ENCODE peak calls at places on chromosomes 1 and 21, in five cellular contexts. One of them, this sample, is unnamed.

GRCh38 chr1:98884864-98885263 is 119.8 kb downstream of the PLPPR5 start:
- DNase-seq in effector memory CD4-positive, alpha-beta T cell: no peak
- DNase-seq in right lobe of liver: no peak
- DNase-seq in esophagus squamous epithelium: no peak
- DNase-seq in CD8-positive, alpha-beta memory T cell: no peak
- DNase-seq in this sample: no peak

GRCh38 chr1:9331558-9332346 is 39.1 kb downstream of the SPSB1 start:
- DNase-seq in effector memory CD4-positive, alpha-beta T cell: no peak
- DNase-seq in right lobe of liver: no peak
- DNase-seq in esophagus squamous epithelium: no peak
- DNase-seq in CD8-positive, alpha-beta memory T cell: no peak
- DNase-seq in this sample: no peak

GRCh38 chr1:108816049-108816882 is 40.6 kb downstream of the AKNAD1 start:
- DNase-seq in effector memory CD4-positive, alpha-beta T cell: no peak
- DNase-seq in right lobe of liver: no peak
- DNase-seq in esophagus squamous epithelium: no peak
- DNase-seq in CD8-positive, alpha-beta memory T cell: no peak
- DNase-seq in this sample: no peak

GRCh38 chr1:22166439-22166838 is 23.5 kb upstream of the WNT4 start:
- DNase-seq in effector memory CD4-positive, alpha-beta T cell: no peak
- DNase-seq in right lobe of liver: no peak
- DNase-seq in esophagus squamous epithelium: no peak
- DNase-seq in CD8-positive, alpha-beta memory T cell: no peak
- DNase-seq in this sample: no peak

GRCh38 chr21:35294231-35294898 is 245.3 kb upstream of the RUNX1 start:
- DNase-seq in effector memory CD4-positive, alpha-beta T cell: no peak
- DNase-seq in right lobe of liver: no peak
- DNase-seq in esophagus squamous epithelium: no peak
- DNase-seq in CD8-positive, alpha-beta memory T cell: no peak
- DNase-seq in this sample: no peak

GRCh38 chr1:55938376-55938850 is 641.0 kb downstream of the PLPP3 start:
- DNase-seq in effector memory CD4-positive, alpha-beta T cell: no peak
- DNase-seq in right lobe of liver: no peak
- DNase-seq in esophagus squamous epithelium: no peak
- DNase-seq in CD8-positive, alpha-beta memory T cell: no peak
- DNase-seq in this sample: no peak

GRCh38 chr1:118928739-118929554 is 59.2 kb downstream of the TBX15 start:
- DNase-seq in effector memory CD4-positive, alpha-beta T cell: no peak
- DNase-seq in right lobe of liver: no peak
- DNase-seq in esophagus squamous epithelium: no peak
- DNase-seq in CD8-positive, alpha-beta memory T cell: no peak
- DNase-seq in this sample: peak

GRCh38 chr1:237759371-237759770 is 131.4 kb downstream of the ZP4 start:
- DNase-seq in effector memory CD4-positive, alpha-beta T cell: no peak
- DNase-seq in right lobe of liver: no peak
- DNase-seq in esophagus squamous epithelium: no peak
- DNase-seq in CD8-positive, alpha-beta memory T cell: no peak
- DNase-seq in this sample: no peak

GRCh38 chr1:3283849-3284248 is 170.6 kb upstream of the ARHGEF16 start:
- DNase-seq in effector memory CD4-positive, alpha-beta T cell: no peak
- DNase-seq in right lobe of liver: no peak
- DNase-seq in esophagus squamous epithelium: no peak
- DNase-seq in CD8-positive, alpha-beta memory T cell: no peak
- DNase-seq in this sample: no peak

GRCh38 chr1:209398330-209398991 is 185.1 kb upstream of the CAMK1G start:
- DNase-seq in effector memory CD4-positive, alpha-beta T cell: no peak
- DNase-seq in right lobe of liver: peak
- DNase-seq in esophagus squamous epithelium: no peak
- DNase-seq in CD8-positive, alpha-beta memory T cell: no peak
- DNase-seq in this sample: no peak

GRCh38 chr1:227945891-227946623 is 1.7 kb downstream of the WNT9A start:
- DNase-seq in effector memory CD4-positive, alpha-beta T cell: no peak
- DNase-seq in right lobe of liver: peak
- DNase-seq in esophagus squamous epithelium: no peak
- DNase-seq in CD8-positive, alpha-beta memory T cell: no peak
- DNase-seq in this sample: no peak

GRCh38 chr1:41955461-41956159 is 36.9 kb upstream of the HIVEP3 start:
- DNase-seq in effector memory CD4-positive, alpha-beta T cell: no peak
- DNase-seq in right lobe of liver: no peak
- DNase-seq in esophagus squamous epithelium: no peak
- DNase-seq in CD8-positive, alpha-beta memory T cell: no peak
- DNase-seq in this sample: peak

GRCh38 chr1:5751833-5752714 is 240.2 kb downstream of the NPHP4 start:
- DNase-seq in effector memory CD4-positive, alpha-beta T cell: no peak
- DNase-seq in right lobe of liver: peak
- DNase-seq in esophagus squamous epithelium: no peak
- DNase-seq in CD8-positive, alpha-beta memory T cell: no peak
- DNase-seq in this sample: no peak

GRCh38 chr1:204114606-204115005 is 37.2 kb downstream of the ETNK2 start:
- DNase-seq in effector memory CD4-positive, alpha-beta T cell: no peak
- DNase-seq in right lobe of liver: no peak
- DNase-seq in esophagus squamous epithelium: no peak
- DNase-seq in CD8-positive, alpha-beta memory T cell: no peak
- DNase-seq in this sample: no peak

GRCh38 chr1:12047120-12047876 is 15.8 kb upstream of the TNFRSF8 start:
- DNase-seq in effector memory CD4-positive, alpha-beta T cell: no peak
- DNase-seq in right lobe of liver: no peak
- DNase-seq in esophagus squamous epithelium: no peak
- DNase-seq in CD8-positive, alpha-beta memory T cell: no peak
- DNase-seq in this sample: no peak

GRCh38 chr1:156119503-156120209 is 5.1 kb downstream of the LMNA start:
- DNase-seq in effector memory CD4-positive, alpha-beta T cell: peak
- DNase-seq in right lobe of liver: no peak
- DNase-seq in esophagus squamous epithelium: no peak
- DNase-seq in CD8-positive, alpha-beta memory T cell: no peak
- DNase-seq in this sample: no peak

GRCh38 chr1:205582046-205582445 is 49.8 kb downstream of the ELK4 start:
- DNase-seq in effector memory CD4-positive, alpha-beta T cell: no peak
- DNase-seq in right lobe of liver: peak
- DNase-seq in esophagus squamous epithelium: no peak
- DNase-seq in CD8-positive, alpha-beta memory T cell: no peak
- DNase-seq in this sample: no peak

GRCh38 chr1:37394574-37395464 is 79.6 kb upstream of the ZC3H12A start:
- DNase-seq in effector memory CD4-positive, alpha-beta T cell: no peak
- DNase-seq in right lobe of liver: no peak
- DNase-seq in esophagus squamous epithelium: no peak
- DNase-seq in CD8-positive, alpha-beta memory T cell: no peak
- DNase-seq in this sample: no peak

GRCh38 chr1:26862781-26863676 is at the start of gene SFN:
- DNase-seq in effector memory CD4-positive, alpha-beta T cell: peak
- DNase-seq in right lobe of liver: no peak
- DNase-seq in esophagus squamous epithelium: no peak
- DNase-seq in CD8-positive, alpha-beta memory T cell: no peak
- DNase-seq in this sample: peak

GRCh38 chr21:38506606-38507331 is 8.5 kb upstream of the ERG start:
- DNase-seq in effector memory CD4-positive, alpha-beta T cell: no peak
- DNase-seq in right lobe of liver: no peak
- DNase-seq in esophagus squamous epithelium: no peak
- DNase-seq in CD8-positive, alpha-beta memory T cell: no peak
- DNase-seq in this sample: peak

GRCh38 chr1:59142663-59143487 is 154.0 kb upstream of the FGGY start:
- DNase-seq in effector memory CD4-positive, alpha-beta T cell: no peak
- DNase-seq in right lobe of liver: no peak
- DNase-seq in esophagus squamous epithelium: no peak
- DNase-seq in CD8-positive, alpha-beta memory T cell: no peak
- DNase-seq in this sample: no peak

GRCh38 chr1:145758575-145758974 is 39.3 kb downstream of the CD160 start:
- DNase-seq in effector memory CD4-positive, alpha-beta T cell: no peak
- DNase-seq in right lobe of liver: no peak
- DNase-seq in esophagus squamous epithelium: no peak
- DNase-seq in CD8-positive, alpha-beta memory T cell: no peak
- DNase-seq in this sample: no peak

GRCh38 chr21:28283652-28284490 is 708.8 kb downstream of the LTN1 start:
- DNase-seq in effector memory CD4-positive, alpha-beta T cell: no peak
- DNase-seq in right lobe of liver: no peak
- DNase-seq in esophagus squamous epithelium: no peak
- DNase-seq in CD8-positive, alpha-beta memory T cell: no peak
- DNase-seq in this sample: no peak

DNA sequence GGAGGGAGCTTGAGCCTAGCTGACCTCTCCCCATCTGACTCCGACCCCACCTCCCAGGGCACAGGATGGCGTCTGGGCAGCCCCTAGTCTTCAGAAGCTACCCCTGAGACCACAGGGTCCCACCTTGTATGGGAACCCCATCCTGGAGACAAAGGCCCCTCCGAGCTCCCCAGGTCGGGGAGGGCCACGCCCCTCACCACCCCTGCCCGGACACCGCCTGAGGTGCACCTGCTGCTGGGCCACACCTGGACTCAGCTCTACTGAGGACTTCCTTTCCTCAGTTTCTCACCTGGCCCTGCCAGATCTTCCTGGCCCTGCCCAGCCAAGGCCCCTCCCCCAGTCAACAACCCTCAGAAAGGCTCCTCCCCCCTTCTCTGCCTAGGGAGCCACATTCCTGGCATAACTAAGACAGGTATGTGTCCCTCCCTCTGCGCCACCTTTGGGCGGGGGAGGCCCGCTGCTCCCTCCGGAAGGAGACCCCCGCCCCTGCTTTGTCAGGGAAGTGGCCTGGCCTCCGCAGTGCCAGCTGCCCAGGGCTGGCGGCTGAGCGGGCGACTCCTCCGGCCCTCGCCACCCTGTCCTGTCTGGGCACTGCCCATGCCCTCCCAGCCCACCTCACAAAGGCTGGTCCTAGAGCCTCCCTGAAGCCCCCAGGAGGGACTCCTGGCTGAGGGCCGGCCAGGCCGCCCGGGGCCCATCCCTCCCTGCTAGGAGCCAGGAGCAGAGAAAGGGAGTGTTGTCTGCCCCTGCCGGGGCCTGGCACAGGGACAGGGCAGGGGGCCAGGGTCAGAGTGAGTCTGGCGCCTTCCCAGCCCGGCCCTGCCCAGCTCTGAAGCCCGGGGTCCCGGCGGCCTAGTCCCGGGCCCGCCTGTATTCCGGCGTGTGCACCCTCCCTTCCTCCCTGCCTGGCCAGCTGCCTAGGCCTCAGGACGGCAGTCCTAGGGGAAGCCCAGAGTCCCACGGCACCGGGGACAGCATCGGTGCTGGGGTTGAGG is 4.8 kb downstream of the AGRN start:
- DNase-seq in effector memory CD4-positive, alpha-beta T cell: no peak
- DNase-seq in right lobe of liver: no peak
- DNase-seq in esophagus squamous epithelium: no peak
- DNase-seq in CD8-positive, alpha-beta memory T cell: no peak
- DNase-seq in this sample: no peak
- H3K4me3 ChIP-seq in effector memory CD4-positive, alpha-beta T cell: no peak
- H3K4me3 ChIP-seq in right lobe of liver: no peak
- H3K4me3 ChIP-seq in esophagus squamous epithelium: peak
- H3K4me3 ChIP-seq in CD8-positive, alpha-beta memory T cell: no peak
- H3K4me3 ChIP-seq in this sample: no peak

GRCh38 chr1:160746870-160747500 is 7.9 kb downstream of the SLAMF7 start:
- DNase-seq in effector memory CD4-positive, alpha-beta T cell: no peak
- DNase-seq in right lobe of liver: no peak
- DNase-seq in esophagus squamous epithelium: no peak
- DNase-seq in CD8-positive, alpha-beta memory T cell: no peak
- DNase-seq in this sample: no peak

GRCh38 chr1:160743266-160743665 is 4.2 kb downstream of the SLAMF7 start:
- DNase-seq in effector memory CD4-positive, alpha-beta T cell: no peak
- DNase-seq in right lobe of liver: no peak
- DNase-seq in esophagus squamous epithelium: no peak
- DNase-seq in CD8-positive, alpha-beta memory T cell: no peak
- DNase-seq in this sample: no peak

GRCh38 chr1:160741597-160742348 is 2.7 kb downstream of the SLAMF7 start:
- DNase-seq in effector memory CD4-positive, alpha-beta T cell: no peak
- DNase-seq in right lobe of liver: no peak
- DNase-seq in esophagus squamous epithelium: no peak
- DNase-seq in CD8-positive, alpha-beta memory T cell: no peak
- DNase-seq in this sample: no peak

GRCh38 chr1:160742428-160743127 is 3.5 kb downstream of the SLAMF7 start:
- DNase-seq in effector memory CD4-positive, alpha-beta T cell: no peak
- DNase-seq in right lobe of liver: no peak
- DNase-seq in esophagus squamous epithelium: no peak
- DNase-seq in CD8-positive, alpha-beta memory T cell: no peak
- DNase-seq in this sample: no peak

DNA sequence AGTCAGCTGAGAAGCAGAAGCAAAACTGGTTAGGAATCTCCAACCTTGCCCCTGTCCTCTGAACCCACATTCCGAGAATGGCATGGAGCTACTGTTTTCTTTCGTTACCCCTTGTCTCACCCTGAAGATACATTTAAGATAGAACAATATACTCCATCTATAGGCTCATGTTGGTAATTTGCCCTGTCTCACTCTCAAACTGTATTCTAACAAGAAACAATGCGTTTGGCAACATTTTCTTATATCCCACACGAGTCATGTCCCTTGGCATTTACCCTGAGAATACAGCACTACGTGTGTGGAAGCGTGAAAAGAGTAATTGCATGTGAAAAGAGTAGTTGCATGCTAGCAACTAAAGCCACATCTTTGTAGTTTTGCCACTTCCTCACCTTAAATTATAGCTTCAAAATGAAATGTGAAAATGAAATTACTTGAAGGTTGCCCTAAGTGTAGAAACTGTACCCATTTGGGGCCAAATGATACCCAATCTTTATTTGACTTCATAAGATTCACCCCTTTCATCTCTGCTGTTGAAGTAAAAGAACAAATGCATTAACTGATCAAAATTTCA is 5.3 kb downstream of the SLAMF7 start:
- DNase-seq in effector memory CD4-positive, alpha-beta T cell: no peak
- DNase-seq in right lobe of liver: no peak
- DNase-seq in esophagus squamous epithelium: no peak
- DNase-seq in CD8-positive, alpha-beta memory T cell: peak
- DNase-seq in this sample: no peak
- H3K4me3 ChIP-seq in effector memory CD4-positive, alpha-beta T cell: no peak
- H3K4me3 ChIP-seq in right lobe of liver: no peak
- H3K4me3 ChIP-seq in esophagus squamous epithelium: no peak
- H3K4me3 ChIP-seq in CD8-positive, alpha-beta memory T cell: peak
- H3K4me3 ChIP-seq in this sample: no peak

GRCh38 chr1:39540504-39541031 is 36.0 kb downstream of the PABPC4 start:
- DNase-seq in effector memory CD4-positive, alpha-beta T cell: no peak
- DNase-seq in right lobe of liver: peak
- DNase-seq in esophagus squamous epithelium: peak
- DNase-seq in CD8-positive, alpha-beta memory T cell: no peak
- DNase-seq in this sample: no peak
- H3K4me3 ChIP-seq in effector memory CD4-positive, alpha-beta T cell: no peak
- H3K4me3 ChIP-seq in right lobe of liver: no peak
- H3K4me3 ChIP-seq in esophagus squamous epithelium: no peak
- H3K4me3 ChIP-seq in CD8-positive, alpha-beta memory T cell: no peak
- H3K4me3 ChIP-seq in this sample: no peak

DNA sequence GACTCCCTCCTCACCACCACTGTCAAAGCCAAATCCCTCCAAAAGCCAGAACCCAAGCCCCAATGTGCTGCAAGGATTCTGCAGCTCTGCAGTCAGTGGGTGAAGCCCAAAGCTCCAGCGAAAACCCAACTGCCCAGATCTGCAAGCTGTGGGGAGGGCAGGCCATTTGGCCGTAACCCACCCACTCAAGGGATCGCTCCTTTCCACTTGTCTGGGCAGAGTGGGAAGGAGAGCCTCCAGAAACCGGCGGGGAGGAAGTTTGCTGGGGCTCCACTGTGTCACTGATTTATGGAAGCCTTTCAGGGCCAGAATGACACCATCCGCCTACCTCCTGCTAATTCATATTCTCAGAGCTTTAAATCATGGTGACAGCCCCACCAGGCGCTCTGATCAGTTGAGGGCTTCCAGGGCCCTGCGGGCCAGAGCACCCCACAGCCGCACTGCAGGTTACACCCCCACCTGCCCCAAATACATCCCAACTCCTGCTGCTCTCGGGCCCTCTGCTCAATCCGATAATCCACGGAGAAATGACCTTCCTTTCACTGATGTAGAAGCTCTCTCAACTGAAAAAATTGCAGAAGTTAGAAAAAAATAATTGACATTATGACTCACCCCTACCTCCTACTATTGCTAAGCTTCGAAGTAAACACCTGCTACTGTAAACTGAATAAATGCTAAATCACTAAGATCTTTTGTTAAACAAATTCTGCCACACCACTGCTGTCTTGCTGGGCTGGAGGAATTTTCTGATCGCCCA is 40.6 kb upstream of the RAB4A start:
- DNase-seq in effector memory CD4-positive, alpha-beta T cell: no peak
- DNase-seq in right lobe of liver: no peak
- DNase-seq in esophagus squamous epithelium: no peak
- DNase-seq in CD8-positive, alpha-beta memory T cell: no peak
- DNase-seq in this sample: no peak
- H3K4me3 ChIP-seq in effector memory CD4-positive, alpha-beta T cell: no peak
- H3K4me3 ChIP-seq in right lobe of liver: no peak
- H3K4me3 ChIP-seq in esophagus squamous epithelium: no peak
- H3K4me3 ChIP-seq in CD8-positive, alpha-beta memory T cell: no peak
- H3K4me3 ChIP-seq in this sample: no peak

This sample was measured in Jurkat, Clone E6-1.